ENCODE peak calls at places on chromosomes 12 and 14, in eight cellular contexts. O is A549; I is DMS153; K is activated CD4-positive, alpha-beta T cell treated with anti-CD3 and anti-CD28 coated beads for 48 hours; N is adrenal gland; T is stimulated activated naive B cell treated with anti-CD40 and anti-IgM and Interleukin-4, amounts not matched to agents 10 μg/mL and 1 μg/mL and 100 μg/mL, for 72 hours; J is AG09319; V is NCI-H1092. X is an unnamed sample.

GRCh38 chr12:122886851-122887816 is 8.8 kb downstream of the VPS37B start:
- DNase-seq in K (peak; percentile 67), V (no peak), I (no peak), O (peak; percentile 85), T (peak; percentile 76), N (no peak), J (no peak), X (no peak)

GRCh38 chr14:30223385-30223785 is 295.7 kb upstream of the PRKD1 start:
- DNase-seq in J (peak; percentile 55), O (peak; percentile 18), T (no peak), N (peak; percentile 89), I (peak; percentile 95), V (peak; percentile 61), K (no peak), X (peak; percentile 78)

GRCh38 chr14:32545109-32545857 is 216.2 kb downstream of the AKAP6 start:
- DNase-seq in J (no peak), O (no peak), T (no peak), N (no peak), V (no peak), I (no peak), K (no peak), X (no peak)

GRCh38 chr14:71720978-71721624 is 211.1 kb upstream of the RGS6 start:
- DNase-seq in J (peak; percentile 40), O (peak; percentile 43), N (peak; percentile 46), I (peak; percentile 16), T (no peak), V (peak; percentile 52), K (peak; percentile 36), X (peak; percentile 78)

GRCh38 chr14:22986508-22987054 is 4.2 kb upstream of the AJUBA start:
- DNase-seq in I (peak; percentile 65), N (peak; percentile 93), O (peak; percentile 78), K (peak; percentile 93), V (peak; percentile 77), J (no peak), T (peak; percentile 71), X (peak; percentile 79)

GRCh38 chr12:61956545-61956944 is 303.7 kb upstream of the USP15 start:
- DNase-seq in I (no peak), K (no peak), O (no peak), J (no peak), V (no peak), T (no peak), N (no peak), X (no peak)

GRCh38 chr12:112133418-112133817 is 8.1 kb downstream of the TRAFD1 start:
- DNase-seq in K (no peak), O (no peak), N (no peak), I (no peak), T (no peak), J (no peak), V (no peak), X (no peak)

GRCh38 chr14:67411820-67412421 is at the start of gene PLEK2:
- DNase-seq in K (peak; percentile 60), N (peak; percentile 66), J (no peak), O (peak; percentile 40), T (no peak), V (no peak), I (peak; percentile 72), X (no peak)

GRCh38 chr12:28975564-28976340 is 173.3 kb upstream of the FAR2 start:
- DNase-seq in O (no peak), V (no peak), T (no peak), N (no peak), I (no peak), K (no peak), J (no peak), X (no peak)

GRCh38 chr14:90204516-90204915 is 51.8 kb upstream of the PSMC1 start:
- DNase-seq in V (no peak), T (no peak), O (no peak), N (no peak), K (no peak), J (no peak), I (no peak), X (no peak)

GRCh38 chr14:68627868-68628604 is 164.8 kb downstream of the ZFP36L1 start:
- DNase-seq in I (peak; percentile 19), O (no peak), T (no peak), N (no peak), V (no peak), K (peak; percentile 69), J (no peak), X (no peak)

GRCh38 chr14:22472466-22472865 is 116.6 kb downstream of the DAD1 start:
- DNase-seq in N (no peak), V (no peak), I (no peak), T (no peak), K (no peak), J (no peak), O (no peak), X (no peak)

GRCh38 chr14:50057331-50057730 is 59.0 kb downstream of the VCPKMT start:
- DNase-seq in J (no peak), O (no peak), V (no peak), K (no peak), I (no peak), T (no peak), N (no peak), X (no peak)

GRCh38 chr14:49173765-49174373 is 412.3 kb downstream of the RPS29 start:
- DNase-seq in N (peak; percentile 79), J (peak; percentile 20), V (peak; percentile 58), T (peak; percentile 55), I (peak; percentile 27), O (peak; percentile 33), K (peak; percentile 66), X (peak; percentile 39)

GRCh38 chr12:129696952-129697351 is 206.9 kb downstream of the TMEM132D start:
- DNase-seq in N (no peak), I (no peak), K (no peak), J (no peak), T (no peak), O (no peak), V (no peak), X (peak; percentile 55)

GRCh38 chr14:24013654-24014514 is 25.2 kb downstream of the DHRS4L2 start:
- DNase-seq in N (peak; percentile 38), V (peak; percentile 44), I (peak; percentile 46), O (peak; percentile 58), T (peak; percentile 47), J (peak; percentile 34), K (peak; percentile 51), X (peak; percentile 56)

GRCh38 chr12:93798752-93799151 is 121.6 kb downstream of the CRADD start:
- DNase-seq in O (no peak), J (no peak), V (no peak), T (no peak), I (no peak), K (no peak), N (no peak), X (no peak)

GRCh38 chr12:108516511-108517275 is 1.6 kb downstream of the FICD start:
- DNase-seq in N (no peak), T (no peak), K (no peak), O (no peak), J (no peak), V (no peak), I (no peak), X (no peak)

GRCh38 chr14:74518221-74518620 is 24.7 kb downstream of the ISCA2 start:
- DNase-seq in V (no peak), I (peak; percentile 17), J (no peak), O (no peak), T (no peak), N (no peak), K (no peak), X (no peak)

GRCh38 chr14:96516351-96516750 is 14.2 kb downstream of the PAPOLA start:
- DNase-seq in V (no peak), O (no peak), N (no peak), K (no peak), J (no peak), T (no peak), I (no peak), X (no peak)

GRCh38 chr12:85829391-85829790 is 6.8 kb downstream of the RASSF9 start:
- DNase-seq in N (no peak), K (no peak), O (no peak), I (no peak), V (no peak), J (no peak), T (no peak), X (no peak)

GRCh38 chr14:21300892-21301291 is 21.0 kb downstream of the RPGRIP1 start:
- DNase-seq in N (peak; percentile 26), K (peak; percentile 44), I (no peak), J (no peak), T (peak; percentile 9), V (peak; percentile 44), O (no peak), X (no peak)

GRCh38 chr12:53198470-53199110 is 8.5 kb downstream of the ITGB7 start:
- DNase-seq in N (no peak), O (no peak), V (no peak), J (no peak), K (no peak), T (no peak), I (no peak), X (no peak)

GRCh38 chr12:130391186-130391585 is 53.5 kb downstream of the PIWIL1 start:
- DNase-seq in K (no peak), I (no peak), N (no peak), O (no peak), T (no peak), J (no peak), V (no peak), X (no peak)

GRCh38 chr12:128808651-128809050 is 15.1 kb downstream of the SLC15A4 start:
- DNase-seq in O (no peak), N (no peak), I (no peak), V (no peak), T (no peak), J (no peak), K (no peak), X (no peak)

GRCh38 chr14:100419856-100420255 is 96.7 kb downstream of the SLC25A47 start:
- DNase-seq in N (no peak), O (no peak), K (no peak), J (no peak), T (no peak), V (no peak), I (no peak), X (no peak)

GRCh38 chr14:59276235-59276634 is 87.8 kb downstream of the DAAM1 start:
- DNase-seq in K (no peak), V (no peak), T (no peak), N (no peak), J (no peak), I (no peak), O (no peak), X (no peak)

X was measured in fibroblast of the conjunctiva.